ENCODE peak calls at places on chromosome 16, in six cellular contexts. G is GM12878, Z is GM12891, M is H1, F is K562, D is HepG2. T is an unnamed sample.

GRCh38 chr16:85673529-85674417 is 15.0 kb downstream of the GINS2 start:
- DNase-seq in G (no peak), Z (no peak), M (no peak), F (no peak), D (no peak), T (no peak)

GRCh38 chr16:28609631-28610594 is at the start of gene SULT1A1:
- DNase-seq in G (no peak), Z (no peak), M (no peak), F (peak; percentile 66), D (peak; percentile 93), T (no peak)

GRCh38 chr16:55552621-55553020 is 13.9 kb upstream of the CAPNS2 start:
- DNase-seq in G (no peak), Z (no peak), M (no peak), F (no peak), D (no peak), T (no peak)

GRCh38 chr16:85172465-85173071 is 60.3 kb upstream of the CIBAR2 start:
- DNase-seq in G (no peak), Z (no peak), M (no peak), F (peak; percentile 53), D (peak; percentile 75), T (no peak)

GRCh38 chr16:64910351-64910750 is 211.5 kb downstream of the CDH11 start:
- DNase-seq in G (no peak), Z (no peak), M (peak; percentile 3), F (no peak), D (no peak), T (no peak)

GRCh38 chr16:28514246-28514645 is 7.6 kb upstream of the IL27 start:
- DNase-seq in G (no peak), Z (no peak), M (no peak), F (no peak), D (no peak), T (no peak)

GRCh38 chr16:85162478-85163277 is 50.4 kb upstream of the CIBAR2 start:
- DNase-seq in G (no peak), Z (no peak), M (no peak), F (no peak), D (no peak), T (no peak)

GRCh38 chr16:27721548-27722265 is 171.8 kb downstream of the KATNIP start:
- DNase-seq in G (no peak), Z (no peak), M (no peak), F (no peak), D (peak; percentile 33), T (no peak)

GRCh38 chr16:12137344-12138094 is 161.0 kb downstream of the SNX29 start:
- DNase-seq in G (no peak), Z (no peak), M (no peak), F (no peak), D (no peak), T (no peak)

GRCh38 chr16:69906838-69907301 is 44.3 kb upstream of the CLEC18A start:
- DNase-seq in G (no peak), Z (no peak), M (no peak), F (no peak), D (no peak), T (no peak)

GRCh38 chr16:70746708-70747424 is 54.1 kb downstream of the VAC14 start:
- DNase-seq in G (no peak), Z (no peak), M (no peak), F (peak; percentile 88), D (peak; percentile 99), T (no peak)

GRCh38 chr16:87416826-87417471 is 24.8 kb downstream of the MAP1LC3B start:
- DNase-seq in G (no peak), Z (no peak), M (no peak), F (no peak), D (peak; percentile 29), T (no peak)

GRCh38 chr16:61007694-61008093 is 1028.5 kb downstream of the CDH8 start:
- DNase-seq in G (no peak), Z (no peak), M (no peak), F (no peak), D (peak; percentile 4), T (no peak)

GRCh38 chr16:83365166-83365565 is 442.6 kb upstream of the HSBP1 start:
- DNase-seq in G (no peak), Z (no peak), M (no peak), F (no peak), D (no peak), T (no peak)

GRCh38 chr16:69187891-69188451 is 1.0 kb downstream of the SNTB2 start:
- DNase-seq in G (no peak), Z (no peak), M (no peak), F (peak; percentile 41), D (peak; percentile 14), T (peak; percentile 32)

GRCh38 chr16:83744521-83744981 is 63.2 kb upstream of the HSBP1 start:
- DNase-seq in G (no peak), Z (no peak), M (no peak), F (no peak), D (no peak), T (no peak)

DNA sequence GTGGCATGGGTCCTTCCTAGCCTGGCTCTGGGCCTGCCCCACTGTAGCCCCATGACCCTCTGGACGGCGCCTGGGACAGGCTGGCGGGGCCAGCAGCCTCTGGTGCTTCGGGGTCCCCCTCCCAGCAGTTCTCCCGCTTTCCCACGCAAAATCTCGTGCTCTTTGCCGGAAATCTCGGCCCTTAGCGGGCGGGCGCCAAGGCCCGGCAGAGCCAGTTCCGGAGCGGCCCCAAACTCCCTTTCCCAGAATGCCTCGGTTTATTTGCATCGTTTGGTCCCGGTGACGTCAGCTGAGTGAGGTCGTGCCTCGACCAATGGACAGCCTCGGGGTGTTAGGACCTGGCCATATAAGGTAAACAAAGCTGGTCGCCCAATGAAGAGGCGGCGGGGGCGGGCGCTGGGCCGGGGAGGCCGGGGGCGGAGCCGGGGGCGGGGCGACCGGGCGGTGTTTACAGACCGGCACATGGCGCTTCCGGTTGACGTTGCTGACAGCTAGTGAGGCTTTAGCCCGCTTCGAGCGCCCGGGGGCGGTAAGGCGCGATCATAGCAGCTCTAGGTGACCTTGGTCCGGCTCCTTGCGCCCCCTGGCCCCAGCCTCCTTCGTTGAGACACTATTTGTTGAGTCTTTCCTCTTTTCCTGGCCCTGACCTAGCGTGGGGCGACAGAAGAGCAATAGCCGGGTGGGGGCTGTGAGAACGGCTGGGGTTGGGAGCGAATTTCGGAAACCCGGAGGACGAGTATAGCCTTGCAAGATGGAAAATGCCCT is 1.5 kb upstream of the UBALD1 start:
- DNase-seq in G (peak; percentile 98), Z (peak; percentile 95), M (peak; percentile 98), F (peak; percentile 98), D (peak; percentile 100), T (peak; percentile 98)
- TF ChIP-seq POLR2A in G (peak; percentile 91), Z (peak; percentile 68), M (no peak), F (peak; percentile 81), D (peak; percentile 65), T (peak; percentile 72)

GRCh38 chr16:10312784-10313724 is 72.8 kb upstream of the ATF7IP2 start:
- DNase-seq in G (peak; percentile 80), Z (no peak), M (no peak), F (no peak), D (peak; percentile 78), T (no peak)

GRCh38 chr16:10314811-10315210 is 71.0 kb upstream of the ATF7IP2 start:
- DNase-seq in G (no peak), Z (no peak), M (no peak), F (no peak), D (peak; percentile 65), T (no peak)

GRCh38 chr16:10314317-10314716 is 71.5 kb upstream of the ATF7IP2 start:
- DNase-seq in G (no peak), Z (no peak), M (no peak), F (no peak), D (no peak), T (no peak)

GRCh38 chr16:10309271-10309932 is 76.5 kb upstream of the ATF7IP2 start:
- DNase-seq in G (no peak), Z (no peak), M (no peak), F (no peak), D (no peak), T (no peak)

DNA sequence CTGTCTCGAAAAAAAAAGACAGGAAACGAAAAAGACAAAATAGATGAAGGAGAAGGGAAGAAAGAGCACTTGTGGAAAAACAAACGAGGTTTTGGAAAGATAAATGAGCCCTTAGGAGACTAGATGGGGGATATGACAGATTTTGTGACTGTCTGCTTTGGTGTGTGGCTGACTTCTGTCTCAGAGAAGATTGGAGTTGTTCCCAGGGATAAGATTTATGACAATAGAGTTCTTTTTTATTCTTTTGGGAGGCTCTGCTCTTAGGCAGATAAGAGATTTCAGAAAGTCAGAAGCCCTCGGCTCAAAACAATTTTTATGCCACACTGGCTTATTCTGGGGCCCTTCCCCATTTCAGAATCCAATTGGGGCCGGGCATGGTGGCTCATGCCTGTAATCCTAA is 73.8 kb upstream of the ATF7IP2 start:
- DNase-seq in G (no peak), Z (no peak), M (no peak), F (no peak), D (no peak), T (no peak)
- TF ChIP-seq POLR2AphosphoS5 in G (no peak), Z (no peak), M (no peak), F (no peak), D (no peak), T (no peak)

GRCh38 chr16:8863594-8864424 is 5.0 kb downstream of the CARHSP1 start:
- DNase-seq in G (no peak), Z (no peak), M (no peak), F (peak; percentile 64), D (peak; percentile 100), T (no peak)
- TF ChIP-seq TAF1 in G (no peak), Z (no peak), M (no peak), F (no peak), D (peak; percentile 74), T (no peak)

GRCh38 chr16:75648265-75649076 is 898 bp downstream of the TERF2IP start:
- DNase-seq in G (no peak), Z (peak; percentile 45), M (no peak), F (peak; percentile 76), D (peak; percentile 63), T (peak; percentile 45)

GRCh38 chr16:75644240-75645012 is 3.0 kb downstream of the KARS1 start:
- DNase-seq in G (no peak), Z (no peak), M (no peak), F (no peak), D (no peak), T (no peak)

GRCh38 chr16:75647138-75647491 is 350 bp downstream of the KARS1 start:
- DNase-seq in G (no peak), Z (no peak), M (no peak), F (no peak), D (no peak), T (no peak)

GRCh38 chr16:75647492-75648264 is at the start of the genes KARS1 and TERF2IP:
- DNase-seq in G (peak; percentile 85), Z (peak; percentile 84), M (peak; percentile 73), F (peak; percentile 96), D (peak; percentile 92), T (peak; percentile 79)
- TF ChIP-seq POLR2A in G (peak; percentile 98), Z (peak; percentile 98), M (peak; percentile 97), F (peak; percentile 96), D (peak; percentile 98), T (peak; percentile 98)

DNA sequence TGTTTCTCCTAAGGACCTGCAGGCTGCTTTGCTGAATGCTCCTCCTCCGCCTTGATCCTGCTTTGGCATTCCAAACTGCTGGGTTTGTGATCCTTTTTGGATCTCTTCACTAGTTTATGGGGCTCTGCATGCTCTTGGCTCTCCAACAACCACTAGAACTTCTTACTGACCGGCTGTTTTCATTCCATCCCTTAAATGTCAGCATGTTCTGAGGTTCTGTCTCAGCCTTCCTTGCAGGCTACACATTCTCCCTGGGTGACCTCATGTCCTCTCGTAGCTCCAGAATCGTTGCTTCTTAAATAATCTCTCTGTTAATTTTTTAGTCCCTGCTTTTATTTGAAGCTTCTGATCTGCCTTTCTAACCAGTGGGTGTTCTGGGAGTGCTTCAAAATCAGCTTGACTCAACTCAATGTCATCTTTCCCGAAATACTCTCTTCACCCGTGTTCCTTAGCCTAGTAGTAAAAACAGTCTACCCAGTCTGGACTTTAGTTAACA is 119.0 kb upstream of the HS3ST2 start:
- DNase-seq in G (no peak), Z (no peak), M (no peak), F (no peak), D (no peak), T (no peak)
- TF ChIP-seq POLR2AphosphoS5 in G (no peak), Z (no peak), M (no peak), F (no peak), D (no peak), T (no peak)

GRCh38 chr16:11016993-11017392 is 72.6 kb downstream of the CLEC16A start:
- DNase-seq in G (no peak), Z (no peak), M (no peak), F (no peak), D (peak; percentile 74), T (no peak)
- TF ChIP-seq TAF1 in G (no peak), Z (no peak), M (no peak), F (no peak), D (no peak), T (no peak)

T was measured in GM12892.